ENCODE peak calls at places on chromosomes 12 and 14, in four cellular contexts. D is stimulated activated CD4-positive, alpha-beta T cell treated with anti-CD3 and anti-CD28 coated beads, Interleukin-1b, Interleukin-23, amount 100 ng/mL, for 24 hours; C is naive thymus-derived CD8-positive, alpha-beta T cell; N is tibial artery. Y is an unnamed sample.

GRCh38 chr14:90567191-90567590 is 170.4 kb downstream of the CALM1 start:
- DNase-seq in D (no peak), C (no peak), N (no peak), Y (no peak)

GRCh38 chr12:115172521-115172920 is 488.5 kb upstream of the TBX3 start:
- DNase-seq in D (no peak), C (no peak), N (no peak), Y (no peak)

GRCh38 chr12:70849265-70849960 is 71.1 kb downstream of the PTPRR start:
- DNase-seq in N (no peak), D (no peak), C (no peak), Y (no peak)

GRCh38 chr12:115599251-115599811 is 678.2 kb downstream of the MED13L start:
- DNase-seq in C (no peak), D (no peak), N (no peak), Y (no peak)

GRCh38 chr12:51818567-51819300 is 29.8 kb downstream of the FIGNL2 start:
- DNase-seq in D (no peak), N (no peak), C (no peak), Y (no peak)

GRCh38 chr12:132686831-132687210 is 321 bp downstream of the POLE start:
- DNase-seq in N (no peak), C (no peak), D (no peak), Y (no peak)

GRCh38 chr12:74334770-74335169 is 202.9 kb upstream of the ATXN7L3B start:
- DNase-seq in N (no peak), C (no peak), D (no peak), Y (no peak)

GRCh38 chr14:99884834-99885648 is 91.8 kb downstream of the EML1 start:
- DNase-seq in C (no peak), D (no peak), N (no peak), Y (peak)

GRCh38 chr12:25386823-25387134 is 136.1 kb upstream of the KRAS start:
- DNase-seq in C (no peak), N (no peak), D (no peak), Y (no peak)

GRCh38 chr12:131061041-131061806 is 107.5 kb downstream of the ADGRD1 start:
- DNase-seq in N (peak), C (no peak), D (no peak), Y (no peak)

GRCh38 chr14:106564058-106564643 is 1037.8 kb downstream of the TMEM121 start:
- DNase-seq in D (peak), N (no peak), C (peak), Y (no peak)

GRCh38 chr14:102363182-102363952 is 626 bp downstream of the TECPR2 start:
- DNase-seq in D (no peak), C (no peak), N (no peak), Y (peak)

GRCh38 chr12:50618864-50619609 is 114.3 kb downstream of the DIP2B start:
- DNase-seq in D (no peak), C (no peak), N (no peak), Y (no peak)

GRCh38 chr12:16385779-16386646 is 38.6 kb downstream of the MGST1 start:
- DNase-seq in C (no peak), D (no peak), N (no peak), Y (no peak)

GRCh38 chr12:55172686-55173085 is 46.5 kb downstream of the OR9K2 start:
- DNase-seq in D (no peak), C (no peak), N (no peak), Y (no peak)